ENCODE peak calls at places on chromosome 1, in eight cellular contexts. D is psoas muscle; U is transverse colon; X is CD4-positive, alpha-beta T cell; J is SJSA1; N is WERI-Rb-1; C is colonic mucosa; B is BE2C. T is an unnamed sample.
A peak's percentile ranks its signal among the peaks of the same experiment; 100 is the strongest.

GRCh38 chr1:61570191-61570590 is 154.8 kb downstream of the TM2D1 start:
- DNase-seq in B (no peak), D (no peak), X (no peak), C (no peak), U (no peak), J (no peak), N (no peak), T (no peak)

GRCh38 chr1:212943393-212943710 is 7.0 kb upstream of the VASH2 start:
- DNase-seq in X (no peak), N (no peak), U (no peak), J (no peak), D (no peak), B (no peak), C (no peak), T (no peak)

GRCh38 chr1:201533836-201534235 is 5.1 kb upstream of the NAV1 start:
- DNase-seq in C (no peak), U (no peak), D (no peak), N (no peak), J (no peak), B (no peak), X (no peak), T (no peak)

GRCh38 chr1:53373246-53373645 is 45.4 kb upstream of the LRP8 start:
- DNase-seq in X (no peak), U (no peak), J (no peak), C (no peak), D (no peak), B (no peak), N (peak; percentile 2), T (peak; percentile 13)

GRCh38 chr1:147598631-147599361 is 57.5 kb downstream of the BCL9 start:
- DNase-seq in B (peak; percentile 56), D (peak; percentile 74), J (peak; percentile 39), U (peak; percentile 49), C (no peak), N (peak; percentile 84), X (no peak), T (no peak)

GRCh38 chr1:113542221-113542701 is 151.9 kb downstream of the MAGI3 start:
- DNase-seq in N (no peak), J (peak; percentile 83), D (no peak), U (no peak), X (no peak), C (no peak), B (peak; percentile 64), T (no peak)

GRCh38 chr1:218281285-218281684 is 3.8 kb upstream of the RRP15 start:
- DNase-seq in X (no peak), C (no peak), U (no peak), D (no peak), N (no peak), B (no peak), J (no peak), T (no peak)

GRCh38 chr1:237204841-237205240 is 162.9 kb downstream of the RYR2 start:
- DNase-seq in N (no peak), J (no peak), B (no peak), D (no peak), X (no peak), C (no peak), U (no peak), T (no peak)

GRCh38 chr1:8880068-8880676 is 1.7 kb upstream of the ENO1 start:
- DNase-seq in D (no peak), N (no peak), U (peak; percentile 48), B (no peak), X (no peak), C (peak; percentile 74), J (peak; percentile 64), T (no peak)

GRCh38 chr1:4630561-4630960 is 23.8 kb upstream of the AJAP1 start:
- DNase-seq in C (no peak), U (no peak), D (no peak), B (no peak), J (no peak), N (no peak), X (no peak), T (no peak)
- H3K9me3 ChIP-seq in C (no peaks in the 10 kb centered on the region), U (no peaks in the 10 kb centered on the region), D (no peaks in the 10 kb centered on the region), B (no peaks in the 10 kb centered on the region), J (peaks cover 7% of the 10 kb centered on the region), N (no peaks in the 10 kb centered on the region), X (no peaks in the 10 kb centered on the region), T (no peaks in the 10 kb centered on the region)

DNA sequence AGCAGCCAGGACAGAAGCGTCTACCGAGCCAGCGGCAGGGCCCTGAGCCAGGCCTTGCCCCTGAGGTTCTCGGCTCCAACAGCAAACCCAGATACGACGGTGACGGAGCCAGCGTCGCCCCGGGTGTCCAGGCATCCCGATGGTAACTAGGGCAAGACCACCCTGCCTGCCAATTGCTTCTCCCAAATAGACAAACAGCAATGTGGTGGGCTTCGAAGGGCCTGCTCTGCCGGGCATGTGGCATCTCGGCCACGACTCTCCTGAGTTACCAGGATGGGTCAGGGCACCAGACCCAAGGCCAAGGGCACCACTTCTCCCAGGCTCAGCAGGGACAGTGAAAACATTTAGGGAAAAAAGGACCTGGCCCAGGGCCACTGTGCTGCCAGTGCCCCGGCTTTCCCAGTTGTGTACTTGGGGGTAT is 3.2 kb upstream of the ACTRT2 start:
- DNase-seq in U (peak; percentile 1), D (no peak), X (no peak), C (no peak), B (no peak), N (no peak), J (no peak), T (peak; percentile 34)
- H3K9me3 ChIP-seq in U (no peaks in the 10 kb centered on the region), D (no peaks in the 10 kb centered on the region), X (no peaks in the 10 kb centered on the region), C (no peaks in the 10 kb centered on the region), B (no peaks in the 10 kb centered on the region), N (no peaks in the 10 kb centered on the region), J (no peaks in the 10 kb centered on the region), T (no peaks in the 10 kb centered on the region)

GRCh38 chr1:3149277-3149676 is 80.3 kb downstream of the PRDM16 start:
- DNase-seq in D (no peak), X (no peak), C (no peak), J (no peak), B (no peak), U (no peak), N (no peak), T (no peak)
- H3K9me3 ChIP-seq in D (no peaks in the 10 kb centered on the region), X (no peaks in the 10 kb centered on the region), C (no peaks in the 10 kb centered on the region), J (no peaks in the 10 kb centered on the region), B (no peaks in the 10 kb centered on the region), U (no peaks in the 10 kb centered on the region), N (no peaks in the 10 kb centered on the region), T (no peaks in the 10 kb centered on the region)

GRCh38 chr1:248756151-248756550 is 592 bp upstream of the LYPD8 start:
- DNase-seq in J (no peak), C (no peak), X (no peak), B (no peak), N (no peak), D (no peak), U (no peak), T (no peak)

GRCh38 chr1:248757784-248758195 is 2.2 kb upstream of the LYPD8 start:
- DNase-seq in J (no peak), N (no peak), B (no peak), U (peak; percentile 47), C (peak; percentile 62), X (no peak), D (no peak), T (peak; percentile 61)

GRCh38 chr1:248758352-248758751 is 2.8 kb upstream of the LYPD8 start:
- DNase-seq in C (no peak), B (no peak), N (no peak), J (no peak), U (no peak), X (no peak), D (no peak), T (no peak)

GRCh38 chr1:248755505-248755904 is at the start of gene LYPD8:
- DNase-seq in U (peak; percentile 59), J (no peak), D (no peak), X (no peak), B (no peak), N (no peak), C (peak; percentile 46), T (no peak)

DNA sequence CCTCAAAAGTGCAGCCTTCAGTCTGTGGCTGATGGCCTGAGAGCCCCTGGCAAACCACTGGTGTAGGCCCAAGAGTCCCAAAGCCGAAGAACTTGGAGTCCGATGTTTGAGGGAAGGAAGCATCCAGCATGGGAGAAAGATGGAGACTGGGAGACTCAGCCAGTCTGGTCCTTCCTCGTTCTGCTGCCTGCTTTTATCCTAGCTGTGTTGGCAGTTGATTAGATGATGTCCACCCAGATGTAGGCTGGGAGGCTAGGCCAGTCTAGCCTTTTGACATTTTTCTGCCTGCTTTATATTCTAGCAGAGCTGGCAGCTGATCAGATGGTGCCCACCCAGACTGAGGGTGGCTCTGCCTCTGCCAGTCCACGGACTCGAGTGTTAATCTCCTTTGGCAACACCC is 1.1 kb upstream of the LYPD8 start:
- DNase-seq in N (no peak), B (no peak), C (no peak), X (no peak), U (no peak), J (no peak), D (no peak), T (no peak)
- H3K9me3 ChIP-seq in N (peaks cover 21% of the 10 kb centered on the region), B (peaks cover 5% of the 10 kb centered on the region), C (no peaks in the 10 kb centered on the region), X (no peaks in the 10 kb centered on the region), U (no peaks in the 10 kb centered on the region), J (peaks cover 10% of the 10 kb centered on the region), D (no peaks in the 10 kb centered on the region), T (no peaks in the 10 kb centered on the region)

DNA sequence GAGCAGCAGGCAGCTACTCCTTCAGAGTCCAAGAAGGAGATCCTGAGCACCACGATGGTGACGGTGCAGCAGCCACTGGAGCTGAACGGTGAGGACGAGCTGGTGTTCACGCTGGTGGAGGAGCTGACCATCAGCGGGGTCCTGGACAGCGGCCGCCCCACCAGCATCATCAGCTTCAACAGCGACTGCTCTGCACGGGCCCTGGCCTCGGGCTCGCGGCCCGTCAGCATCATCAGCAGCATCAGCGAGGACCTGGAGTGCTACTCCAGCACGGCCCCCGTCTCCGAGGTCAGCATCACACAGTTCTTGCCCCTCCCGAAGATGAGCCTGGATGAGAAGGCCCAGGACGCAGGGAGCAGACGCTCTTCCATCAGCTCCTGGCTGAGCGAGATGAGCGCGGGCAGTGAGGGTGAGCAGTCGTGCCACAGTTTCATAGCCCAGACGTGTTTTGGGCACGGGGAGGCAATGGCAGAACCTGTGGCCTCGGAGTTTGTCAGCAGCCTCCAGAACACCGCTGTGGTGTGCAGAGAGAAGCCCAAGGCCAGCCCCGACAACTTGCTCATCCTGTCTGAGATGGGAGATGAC is 531.8 kb downstream of the KIF26B start:
- DNase-seq in C (no peak), J (no peak), U (no peak), N (no peak), B (no peak), X (no peak), D (no peak), T (no peak)
- H3K9me3 ChIP-seq in C (no peaks in the 10 kb centered on the region), J (no peaks in the 10 kb centered on the region), U (no peaks in the 10 kb centered on the region), N (no peaks in the 10 kb centered on the region), B (no peaks in the 10 kb centered on the region), X (no peaks in the 10 kb centered on the region), D (no peaks in the 10 kb centered on the region), T (no peaks in the 10 kb centered on the region)